ENCODE peak calls at places on chromosomes 12 and 14, in five cellular contexts. L, S, N, A and W are unnamed samples.

GRCh38 chr14:50062438-50063039 is 53.8 kb downstream of the VCPKMT start:
- DNase-seq in A (peak), L (peak), S (peak), N (peak), W (no peak)

GRCh38 chr12:113424915-113425823 is 3.0 kb downstream of the SDSL start:
- DNase-seq in L (peak), A (peak), N (no peak), S (no peak), W (no peak)

GRCh38 chr12:109741970-109742372 is 28.3 kb downstream of the FAM222A start:
- DNase-seq in N (no peak), A (peak), S (no peak), L (no peak), W (no peak)

GRCh38 chr12:64273527-64274403 is 51.7 kb upstream of the KICS2 start:
- DNase-seq in A (peak), L (peak), S (peak), N (no peak), W (no peak)

GRCh38 chr14:20873370-20874177 is 17.6 kb upstream of the RNASE3 start:
- DNase-seq in L (peak), A (peak), N (no peak), S (peak), W (no peak)

GRCh38 chr14:68365228-68365627 is 427.6 kb downstream of the ZFP36L1 start:
- DNase-seq in A (no peak), S (peak), N (no peak), L (no peak), W (no peak)

GRCh38 chr14:59020382-59020781 is 168.1 kb upstream of the DAAM1 start:
- DNase-seq in A (peak), L (peak), N (no peak), S (peak), W (no peak)

GRCh38 chr12:32309811-32310755 is 89.3 kb upstream of the FGD4 start:
- DNase-seq in N (no peak), L (peak), A (no peak), S (no peak), W (no peak)

GRCh38 chr14:99509871-99510555 is 28.8 kb downstream of the CCNK start:
- DNase-seq in S (no peak), N (no peak), L (no peak), A (peak), W (no peak)

GRCh38 chr12:23827353-23827752 is 122.1 kb downstream of the SOX5 start:
- DNase-seq in A (no peak), N (no peak), S (no peak), L (no peak), W (no peak)

GRCh38 chr12:80352476-80352875 is 91.6 kb upstream of the PTPRQ start:
- DNase-seq in N (no peak), S (no peak), L (no peak), A (no peak), W (no peak)

GRCh38 chr12:24025153-24025798 is 75.8 kb upstream of the SOX5 start:
- DNase-seq in A (no peak), L (peak), S (no peak), N (no peak), W (no peak)

GRCh38 chr12:76764856-76765255 is 941 bp downstream of the ZDHHC17 start:
- DNase-seq in L (peak), A (peak), N (no peak), S (no peak), W (no peak)

GRCh38 chr14:22797017-22797917 is 18.0 kb downstream of the SLC7A7 start:
- DNase-seq in N (no peak), L (peak), A (no peak), S (no peak), W (no peak)

GRCh38 chr12:851343-851742 is 98.2 kb downstream of the RAD52 start:
- DNase-seq in L (no peak), N (no peak), S (no peak), A (no peak), W (no peak)

GRCh38 chr12:7188557-7189397 is 709 bp upstream of the PEX5 start:
- DNase-seq in N (peak), A (peak), L (peak), S (peak), W (peak)

GRCh38 chr12:7189398-7190267 is at the start of gene PEX5:
- DNase-seq in S (peak), N (peak), A (peak), L (peak), W (peak)

DNA sequence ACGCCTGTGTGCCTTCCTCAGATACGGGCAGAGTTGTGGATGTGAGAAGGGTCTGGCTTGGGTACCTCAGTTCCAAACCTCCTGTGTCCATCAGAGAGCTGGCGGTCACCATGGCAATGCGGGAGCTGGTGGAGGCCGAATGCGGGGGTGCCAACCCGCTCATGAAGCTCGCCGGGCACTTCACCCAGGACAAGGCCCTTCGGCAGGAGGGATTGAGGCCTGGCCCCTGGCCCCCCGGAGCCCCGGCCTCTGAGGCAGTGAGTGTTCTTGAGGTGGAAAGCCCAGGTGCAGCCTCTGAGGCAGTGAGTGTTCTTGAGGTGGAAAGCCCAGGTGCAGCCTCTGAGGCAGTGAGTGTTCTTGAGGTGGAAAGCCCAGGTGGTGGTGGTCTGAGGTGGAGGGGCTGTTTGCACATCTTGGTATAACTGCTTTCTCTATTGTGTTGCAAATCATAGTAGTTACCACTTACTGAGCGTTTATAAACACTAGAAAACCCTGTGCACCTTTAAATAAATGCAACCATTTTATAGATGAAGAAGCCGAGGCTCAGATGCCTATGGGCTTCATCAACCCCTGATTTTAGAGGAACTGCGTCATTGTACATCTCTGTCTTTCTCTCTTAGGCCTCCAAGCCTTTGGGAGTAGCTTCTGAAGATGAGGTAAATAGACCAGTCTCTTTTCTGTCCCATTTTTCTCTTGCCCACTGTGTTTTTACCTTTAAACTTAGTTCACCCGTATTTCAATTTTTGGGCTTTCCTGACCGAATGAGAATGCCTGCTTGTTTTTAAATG is 976 bp downstream of the PEX5 start:
- DNase-seq in A (no peak), N (no peak), L (peak), S (no peak), W (no peak)
- TF ChIP-seq SIN3A in A (no peak), N (no peak), L (no peak), S (no peak), W (no peak)

DNA sequence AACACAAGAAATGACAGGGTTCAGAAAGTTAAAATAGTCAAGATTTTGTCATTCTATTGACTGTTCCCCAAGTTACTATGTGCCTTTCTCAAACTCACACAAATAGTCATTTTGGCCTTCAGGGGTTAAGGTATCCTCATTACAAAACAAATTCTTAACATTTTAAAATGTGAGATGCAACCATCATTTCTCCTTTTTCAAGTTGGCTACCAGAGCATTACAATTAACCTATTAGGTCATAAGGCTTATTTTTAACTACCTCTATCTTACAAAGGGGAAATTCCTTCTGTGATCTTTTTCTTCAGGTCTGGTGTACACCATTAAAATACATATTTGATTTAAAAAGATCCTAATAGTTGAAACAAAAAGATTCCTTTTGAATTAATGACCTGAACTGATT is 61.2 kb downstream of the SLC38A1 start:
- DNase-seq in S (no peak), A (no peak), N (no peak), L (no peak), W (no peak)
- H3K27ac ChIP-seq in S (no peak), A (no peak), N (peak), L (no peak), W (no peak)

DNA sequence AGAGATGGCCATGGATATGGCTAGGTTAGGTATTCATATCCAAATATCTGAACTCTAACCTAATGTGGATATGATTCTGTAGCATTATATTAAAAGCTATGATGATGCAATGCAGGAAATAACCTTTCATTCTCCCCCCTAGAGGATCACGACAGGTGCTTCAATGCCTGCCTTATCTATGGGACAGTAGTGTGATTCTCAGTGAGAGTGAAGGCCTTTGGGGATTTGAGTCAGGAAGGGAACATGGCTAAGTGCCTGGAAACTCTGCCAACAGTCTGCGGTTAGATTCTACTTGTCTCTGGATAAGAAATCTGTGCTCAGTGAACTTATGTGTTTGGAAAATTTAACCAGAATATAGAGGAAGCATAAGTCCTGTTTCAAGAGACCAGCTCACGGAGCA is 81.8 kb downstream of the SLC38A1 start:
- DNase-seq in L (no peak), A (no peak), N (no peak), S (no peak), W (no peak)
- TF ChIP-seq SIN3A in L (no peak), A (no peak), N (no peak), S (no peak), W (no peak)

GRCh38 chr14:35401853-35402252 is 2.7 kb downstream of the NFKBIA start:
- DNase-seq in N (no peak), S (no peak), A (no peak), L (no peak), W (no peak)

GRCh38 chr14:35403085-35403396 is 1.5 kb downstream of the NFKBIA start:
- DNase-seq in L (no peak), A (no peak), N (no peak), S (no peak), W (no peak)

GRCh38 chr14:35401422-35401729 is 3.2 kb downstream of the NFKBIA start:
- DNase-seq in A (no peak), N (no peak), L (no peak), S (no peak), W (no peak)

GRCh38 chr14:35403397-35404245 is 928 bp downstream of the NFKBIA start:
- DNase-seq in S (peak), A (peak), N (no peak), L (peak), W (no peak)

DNA sequence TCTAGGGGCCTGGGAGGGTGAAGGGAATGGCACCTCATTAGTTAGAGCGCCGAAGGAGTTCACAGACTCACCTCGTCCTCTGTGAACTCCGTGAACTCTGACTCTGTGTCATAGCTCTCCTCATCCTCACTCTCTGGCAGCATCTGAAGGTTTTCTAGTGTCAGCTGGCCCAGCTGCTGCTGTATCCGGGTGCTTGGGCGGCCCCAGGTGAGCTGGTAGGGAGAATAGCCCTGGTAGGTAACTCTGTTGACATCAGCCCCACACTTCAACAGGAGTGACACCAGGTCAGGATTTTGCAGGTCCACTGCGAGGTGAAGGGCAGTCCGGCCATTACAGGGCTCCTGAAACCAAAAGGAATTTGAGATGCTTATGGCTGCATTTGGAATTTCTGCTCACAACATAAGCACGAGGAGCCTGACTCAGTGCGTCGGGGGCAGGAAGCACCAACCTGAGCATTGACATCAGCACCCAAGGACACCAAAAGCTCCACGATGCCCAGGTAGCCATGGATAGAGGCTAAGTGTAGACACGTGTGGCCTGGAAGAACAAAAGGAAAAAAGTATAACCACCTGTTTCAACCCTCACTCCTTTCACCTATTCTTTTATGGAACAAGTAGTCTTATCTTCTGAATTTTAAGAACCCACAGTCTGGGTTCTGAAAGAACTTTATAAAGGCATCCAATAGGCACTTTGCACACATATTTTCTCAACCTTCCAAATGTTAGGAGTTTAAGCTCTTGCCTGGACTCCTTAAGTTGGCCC is 2.0 kb downstream of the NFKBIA start:
- DNase-seq in L (no peak), A (no peak), S (no peak), N (no peak), W (no peak)
- H3K27ac ChIP-seq in L (no peak), A (peak), S (no peak), N (peak), W (peak)

DNA sequence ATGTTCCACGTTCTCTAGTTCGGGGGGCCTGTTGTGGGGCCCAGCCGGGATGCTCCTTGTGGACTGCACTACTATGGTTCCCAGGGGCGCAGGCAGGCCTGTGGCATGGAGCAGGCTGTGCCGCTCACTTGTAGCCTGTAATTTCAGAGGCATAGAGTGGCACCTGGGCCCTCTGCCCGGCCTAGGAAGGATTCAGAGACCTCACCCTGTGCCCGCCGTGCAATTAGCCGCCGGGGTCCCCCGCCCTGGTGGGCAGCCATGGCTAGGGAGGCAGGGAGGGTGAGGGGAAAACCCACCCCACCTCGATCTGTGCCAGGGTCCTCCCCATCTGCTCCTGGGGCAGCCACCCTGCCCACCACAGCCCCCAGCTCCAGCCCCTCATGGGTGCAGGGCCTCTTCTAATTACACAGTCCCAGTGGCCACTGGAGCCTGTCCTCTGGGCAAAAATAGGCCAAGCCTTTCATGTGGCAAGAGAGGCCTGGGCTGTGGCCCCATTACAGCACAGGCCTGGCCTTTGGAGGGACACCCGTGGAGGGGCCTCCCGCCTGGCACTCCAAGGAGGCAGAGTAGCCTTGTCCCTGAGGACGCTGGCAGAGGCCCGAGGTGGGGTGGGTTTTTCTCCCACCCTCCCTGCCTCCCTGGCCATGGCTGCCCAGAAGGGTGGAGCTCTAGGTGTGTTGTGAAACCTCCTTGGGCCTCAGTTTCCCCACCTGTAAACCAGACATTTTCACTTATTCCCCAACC is 5.2 kb upstream of the TMEM119 start:
- DNase-seq in N (no peak), S (no peak), A (no peak), L (no peak), W (no peak)
- TF ChIP-seq SIN3A in N (no peak), S (no peak), A (no peak), L (no peak), W (no peak)

GRCh38 chr12:27359578-27360340 is 27.1 kb downstream of the BMAL2 start:
- DNase-seq in L (no peak), A (no peak), S (no peak), N (no peak), W (no peak)
- H3K27ac ChIP-seq in L (no peak), A (peak), S (no peak), N (no peak), W (no peak)

DNA sequence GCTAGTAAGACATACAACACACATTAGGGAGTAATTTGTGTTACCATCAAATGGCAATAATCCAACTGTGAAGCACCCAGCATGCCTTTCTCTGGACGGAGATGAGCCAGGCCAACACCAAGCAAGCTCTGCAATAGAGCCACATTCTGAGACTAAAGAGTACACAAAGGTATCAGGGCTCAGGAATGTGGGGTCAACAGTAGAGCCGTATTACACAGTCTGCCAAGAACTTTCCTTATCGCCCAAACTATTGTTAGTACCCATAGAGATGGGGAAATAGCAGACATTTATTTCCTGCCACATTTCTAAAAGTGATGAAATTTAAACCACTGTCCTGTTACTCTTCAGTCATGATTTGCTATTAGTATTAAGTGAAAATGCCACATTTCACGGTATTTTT is 113.7 kb downstream of the BMP4 start:
- DNase-seq in L (no peak), A (no peak), S (no peak), N (no peak), W (no peak)
- TF ChIP-seq SIN3A in L (no peak), A (no peak), S (no peak), N (no peak), W (no peak)

GRCh38 chr12:131048611-131048990 is 94.9 kb downstream of the ADGRD1 start:
- DNase-seq in S (no peak), A (no peak), N (no peak), L (no peak), W (no peak)

GRCh38 chr12:131050463-131051154 is 96.9 kb downstream of the ADGRD1 start:
- DNase-seq in A (no peak), N (no peak), S (no peak), L (no peak), W (no peak)

GRCh38 chr12:131049002-131049401 is 95.3 kb downstream of the ADGRD1 start:
- DNase-seq in L (no peak), N (no peak), A (no peak), S (no peak), W (no peak)

GRCh38 chr12:131051155-131051473 is 97.4 kb downstream of the ADGRD1 start:
- DNase-seq in L (no peak), S (no peak), A (no peak), N (no peak), W (no peak)

DNA sequence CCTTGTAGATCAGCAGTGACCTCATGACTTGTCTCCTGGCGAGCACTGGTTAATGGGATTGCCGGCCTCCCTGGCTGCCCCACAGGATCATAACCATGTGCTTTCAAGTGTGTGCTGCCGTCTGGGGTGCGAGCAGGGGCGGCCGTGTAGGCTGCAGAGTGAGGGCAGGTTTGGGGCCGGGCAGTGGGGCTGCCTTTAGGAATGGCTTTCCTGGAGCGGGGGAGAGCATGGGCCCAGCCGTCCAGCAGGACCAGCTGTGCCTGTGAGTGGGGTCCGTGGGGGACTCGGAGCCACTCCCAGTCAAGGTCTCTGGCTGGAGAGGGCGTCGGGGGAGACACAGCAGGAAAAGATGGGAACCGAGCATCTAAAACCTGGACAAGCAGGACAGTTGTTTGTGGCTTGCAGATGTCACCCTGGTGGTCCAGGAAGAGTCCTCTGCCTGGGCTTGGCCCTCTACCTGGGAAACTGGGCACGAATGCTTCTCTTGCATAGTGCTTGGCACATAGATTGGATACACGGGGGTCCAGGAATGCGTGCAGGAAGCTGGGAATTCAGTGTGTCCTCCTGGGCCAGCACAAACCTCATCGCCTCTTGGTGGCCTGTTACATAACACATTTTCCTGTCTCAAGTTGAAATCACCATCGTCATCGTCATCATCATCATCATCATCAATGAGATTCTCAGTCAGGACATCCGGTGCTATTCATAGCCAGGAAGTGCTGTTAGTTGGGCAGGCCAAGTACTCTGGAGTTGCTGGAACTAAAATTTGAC is 96.0 kb downstream of the ADGRD1 start:
- DNase-seq in A (no peak), N (no peak), L (no peak), S (no peak), W (no peak)
- H3K27ac ChIP-seq in A (no peak), N (no peak), L (no peak), S (no peak), W (no peak)

GRCh38 chr12:62848418-62848817 is 86.5 kb downstream of the PPM1H start:
- DNase-seq in N (peak), L (no peak), S (peak), A (no peak), W (peak)

GRCh38 chr12:62849398-62849797 is 85.6 kb downstream of the PPM1H start:
- DNase-seq in L (no peak), A (no peak), S (no peak), N (no peak), W (no peak)

GRCh38 chr12:62846506-62846905 is 88.4 kb downstream of the PPM1H start:
- DNase-seq in A (no peak), L (no peak), N (no peak), S (no peak), W (no peak)

GRCh38 chr12:62844915-62845314 is 90.0 kb downstream of the PPM1H start:
- DNase-seq in S (no peak), N (no peak), L (no peak), A (no peak), W (no peak)

GRCh38 chr12:62847709-62848108 is 87.2 kb downstream of the PPM1H start:
- DNase-seq in A (no peak), S (no peak), N (no peak), L (no peak), W (no peak)
- TF ChIP-seq SIN3A in A (no peak), S (no peak), N (no peak), L (no peak), W (no peak)